ENCODE peak calls at places on chromosomes 2 and 18, in seven cellular contexts. One of them, this sample, is unnamed.

GRCh38 chr2:198054299-198054698 is 249.9 kb downstream of the PLCL1 start:
- DNase-seq in GM12878: no peak
- DNase-seq in K562: peak
- DNase-seq in suprapubic skin: no peak
- DNase-seq in transverse colon: peak
- DNase-seq in tibial nerve: no peak
- DNase-seq in ovary: no peak
- DNase-seq in this sample: peak

GRCh38 chr18:26403451-26403850 is 144.9 kb downstream of the KCTD1 start:
- DNase-seq in K562: no peak
- DNase-seq in suprapubic skin: no peak
- DNase-seq in ovary: no peak
- DNase-seq in transverse colon: no peak
- DNase-seq in GM12878: no peak
- DNase-seq in tibial nerve: no peak
- DNase-seq in this sample: no peak

GRCh38 chr2:226447896-226448295 is 351.7 kb downstream of the IRS1 start:
- DNase-seq in ovary: no peak
- DNase-seq in tibial nerve: no peak
- DNase-seq in transverse colon: no peak
- DNase-seq in suprapubic skin: no peak
- DNase-seq in GM12878: no peak
- DNase-seq in K562: no peak
- DNase-seq in this sample: no peak

GRCh38 chr2:187382131-187382530 is 65.9 kb downstream of the CALCRL start:
- DNase-seq in GM12878: no peak
- DNase-seq in K562: no peak
- DNase-seq in suprapubic skin: no peak
- DNase-seq in ovary: no peak
- DNase-seq in tibial nerve: no peak
- DNase-seq in transverse colon: no peak
- DNase-seq in this sample: no peak

GRCh38 chr2:44230378-44230777 is 44.9 kb upstream of the SLC3A1 start:
- DNase-seq in K562: no peak
- DNase-seq in ovary: no peak
- DNase-seq in transverse colon: no peak
- DNase-seq in tibial nerve: no peak
- DNase-seq in suprapubic skin: no peak
- DNase-seq in GM12878: no peak
- DNase-seq in this sample: no peak

GRCh38 chr2:27832396-27832795 is 57.8 kb downstream of the RBKS start:
- DNase-seq in K562: no peak
- DNase-seq in ovary: no peak
- DNase-seq in GM12878: no peak
- DNase-seq in suprapubic skin: no peak
- DNase-seq in transverse colon: no peak
- DNase-seq in tibial nerve: no peak
- DNase-seq in this sample: no peak

GRCh38 chr2:204486855-204487254 is 58.4 kb upstream of the PARD3B start:
- DNase-seq in transverse colon: no peak
- DNase-seq in K562: no peak
- DNase-seq in tibial nerve: no peak
- DNase-seq in suprapubic skin: no peak
- DNase-seq in ovary: no peak
- DNase-seq in GM12878: no peak
- DNase-seq in this sample: no peak

GRCh38 chr18:28576941-28577340 is 400.0 kb upstream of the CDH2 start:
- DNase-seq in GM12878: no peak
- DNase-seq in suprapubic skin: no peak
- DNase-seq in ovary: no peak
- DNase-seq in transverse colon: no peak
- DNase-seq in tibial nerve: no peak
- DNase-seq in K562: no peak
- DNase-seq in this sample: no peak

GRCh38 chr2:218271865-218272530 is 1.7 kb downstream of the PNKD start:
- DNase-seq in K562: no peak
- DNase-seq in suprapubic skin: no peak
- DNase-seq in tibial nerve: no peak
- DNase-seq in ovary: no peak
- DNase-seq in GM12878: no peak
- DNase-seq in transverse colon: no peak
- DNase-seq in this sample: no peak

GRCh38 chr2:47503481-47504070 is 100.6 kb downstream of the MSH2 start:
- DNase-seq in transverse colon: no peak
- DNase-seq in ovary: no peak
- DNase-seq in K562: no peak
- DNase-seq in suprapubic skin: peak
- DNase-seq in GM12878: peak
- DNase-seq in tibial nerve: no peak
- DNase-seq in this sample: no peak

GRCh38 chr2:23221236-23221635 is 163.7 kb upstream of the KLHL29 start:
- DNase-seq in ovary: no peak
- DNase-seq in GM12878: no peak
- DNase-seq in tibial nerve: no peak
- DNase-seq in suprapubic skin: no peak
- DNase-seq in transverse colon: no peak
- DNase-seq in K562: no peak
- DNase-seq in this sample: no peak

GRCh38 chr2:171652411-171652775 is 34.9 kb upstream of the DYNC1I2 start:
- DNase-seq in GM12878: no peak
- DNase-seq in tibial nerve: no peak
- DNase-seq in suprapubic skin: no peak
- DNase-seq in K562: no peak
- DNase-seq in transverse colon: no peak
- DNase-seq in ovary: no peak
- DNase-seq in this sample: no peak

GRCh38 chr2:74620671-74621070 is 27.5 kb downstream of the M1AP start:
- DNase-seq in transverse colon: no peak
- DNase-seq in tibial nerve: no peak
- DNase-seq in suprapubic skin: no peak
- DNase-seq in ovary: no peak
- DNase-seq in K562: no peak
- DNase-seq in GM12878: no peak
- DNase-seq in this sample: no peak

GRCh38 chr2:74617123-74617522 is 31.0 kb downstream of the M1AP start:
- DNase-seq in K562: no peak
- DNase-seq in suprapubic skin: no peak
- DNase-seq in ovary: no peak
- DNase-seq in tibial nerve: no peak
- DNase-seq in transverse colon: no peak
- DNase-seq in GM12878: no peak
- DNase-seq in this sample: no peak

GRCh38 chr2:74619651-74620297 is 28.4 kb downstream of the M1AP start:
- DNase-seq in transverse colon: no peak
- DNase-seq in K562: no peak
- DNase-seq in tibial nerve: no peak
- DNase-seq in suprapubic skin: no peak
- DNase-seq in GM12878: peak
- DNase-seq in ovary: no peak
- DNase-seq in this sample: no peak

GRCh38 chr2:74618410-74619083 is 29.6 kb downstream of the M1AP start:
- DNase-seq in ovary: no peak
- DNase-seq in GM12878: no peak
- DNase-seq in K562: no peak
- DNase-seq in transverse colon: no peak
- DNase-seq in tibial nerve: no peak
- DNase-seq in suprapubic skin: no peak
- DNase-seq in this sample: no peak
- TF ChIP-seq EP300 in ovary: no peak
- TF ChIP-seq EP300 in GM12878: no peak
- TF ChIP-seq EP300 in K562: no peak
- TF ChIP-seq EP300 in transverse colon: no peak
- TF ChIP-seq EP300 in tibial nerve: no peak
- TF ChIP-seq EP300 in suprapubic skin: no peak
- TF ChIP-seq EP300 in this sample: no peak

GRCh38 chr2:10932345-10933151 is 20.8 kb downstream of the KCNF1 start:
- DNase-seq in K562: no peak
- DNase-seq in transverse colon: no peak
- DNase-seq in GM12878: no peak
- DNase-seq in ovary: no peak
- DNase-seq in tibial nerve: no peak
- DNase-seq in suprapubic skin: no peak
- DNase-seq in this sample: no peak

GRCh38 chr2:10934308-10934978 is 22.7 kb downstream of the KCNF1 start:
- DNase-seq in transverse colon: no peak
- DNase-seq in tibial nerve: no peak
- DNase-seq in ovary: no peak
- DNase-seq in K562: no peak
- DNase-seq in GM12878: no peak
- DNase-seq in suprapubic skin: no peak
- DNase-seq in this sample: no peak

GRCh38 chr2:10933700-10934225 is 22.0 kb downstream of the KCNF1 start:
- DNase-seq in GM12878: no peak
- DNase-seq in K562: no peak
- DNase-seq in ovary: no peak
- DNase-seq in transverse colon: no peak
- DNase-seq in tibial nerve: no peak
- DNase-seq in suprapubic skin: no peak
- DNase-seq in this sample: no peak

GRCh38 chr2:10930731-10931516 is 19.2 kb downstream of the KCNF1 start:
- DNase-seq in GM12878: no peak
- DNase-seq in ovary: no peak
- DNase-seq in tibial nerve: no peak
- DNase-seq in K562: no peak
- DNase-seq in transverse colon: no peak
- DNase-seq in suprapubic skin: no peak
- DNase-seq in this sample: no peak

DNA sequence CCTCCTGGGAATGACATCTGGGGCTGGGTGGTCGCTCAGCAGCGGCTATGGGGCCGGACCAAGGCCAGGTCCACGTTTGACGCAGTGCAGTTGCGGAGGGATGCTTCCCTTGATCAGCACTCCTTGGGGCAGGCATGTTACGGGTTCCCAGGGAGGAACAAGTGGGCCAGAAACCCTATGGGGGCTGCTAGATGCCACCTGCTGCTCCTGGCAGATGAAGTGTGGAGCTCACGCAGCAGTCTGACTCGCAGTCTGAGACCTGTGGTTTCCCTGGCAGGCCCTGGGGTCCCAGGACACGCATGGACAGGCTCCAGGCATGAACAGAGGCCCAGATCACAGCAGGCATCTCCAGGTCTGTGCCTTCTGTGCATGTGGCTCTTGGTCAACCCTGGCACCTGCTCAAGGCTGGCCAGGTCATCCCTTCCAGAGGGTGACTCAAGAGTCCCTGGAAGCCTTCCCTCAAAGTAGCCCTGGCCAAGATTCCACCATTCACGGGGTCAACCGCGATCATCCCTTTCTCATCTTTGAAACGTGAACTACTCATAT is 20.0 kb downstream of the KCNF1 start:
- DNase-seq in tibial nerve: no peak
- DNase-seq in suprapubic skin: no peak
- DNase-seq in K562: no peak
- DNase-seq in ovary: no peak
- DNase-seq in transverse colon: no peak
- DNase-seq in GM12878: no peak
- DNase-seq in this sample: no peak
- TF ChIP-seq EP300 in tibial nerve: no peak
- TF ChIP-seq EP300 in suprapubic skin: no peak
- TF ChIP-seq EP300 in K562: no peak
- TF ChIP-seq EP300 in ovary: no peak
- TF ChIP-seq EP300 in transverse colon: no peak
- TF ChIP-seq EP300 in GM12878: no peak
- TF ChIP-seq EP300 in this sample: no peak

DNA sequence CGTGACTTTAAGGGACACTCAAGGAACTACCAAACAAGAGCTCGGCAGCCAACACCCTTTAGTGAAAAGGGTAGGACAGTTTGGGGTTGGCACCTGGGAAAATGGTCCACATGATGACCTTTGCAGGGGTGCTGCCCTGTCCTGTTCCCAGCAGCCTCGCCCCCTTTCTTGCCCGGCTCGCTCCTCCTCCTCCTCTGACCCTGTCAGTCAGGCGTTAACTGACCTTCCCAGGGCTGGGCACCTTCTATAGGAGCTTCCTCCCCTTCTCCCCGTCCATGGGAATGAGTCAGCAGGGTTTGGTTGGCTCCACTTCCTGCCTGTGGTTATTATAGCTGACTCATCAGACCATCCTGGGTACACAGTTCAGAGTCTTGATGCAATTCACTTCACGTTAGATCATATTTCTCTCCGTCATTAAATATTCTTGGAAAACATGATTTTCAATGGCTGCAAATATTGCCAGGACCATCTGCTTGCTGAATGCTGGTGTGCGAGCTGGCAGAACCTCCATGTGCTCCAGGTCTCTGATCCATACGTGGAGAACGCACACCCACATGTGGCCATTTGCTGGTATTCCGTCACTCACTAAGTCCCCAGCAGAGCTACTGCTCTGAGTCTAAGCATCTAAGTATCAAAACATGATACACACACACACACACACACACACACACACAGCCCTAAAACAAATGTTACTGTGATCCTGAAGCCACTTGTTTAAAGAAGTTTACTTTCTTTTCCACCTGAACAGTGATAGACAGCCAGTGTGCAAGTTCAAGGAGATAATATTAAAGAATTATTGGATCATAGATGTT is 185.0 kb downstream of the ANAPC1 start:
- DNase-seq in transverse colon: peak
- DNase-seq in GM12878: no peak
- DNase-seq in suprapubic skin: peak
- DNase-seq in tibial nerve: peak
- DNase-seq in ovary: no peak
- DNase-seq in K562: peak
- DNase-seq in this sample: peak
- TF ChIP-seq EP300 in transverse colon: no peak
- TF ChIP-seq EP300 in GM12878: no peak
- TF ChIP-seq EP300 in suprapubic skin: no peak
- TF ChIP-seq EP300 in tibial nerve: peak
- TF ChIP-seq EP300 in ovary: no peak
- TF ChIP-seq EP300 in K562: peak
- TF ChIP-seq EP300 in this sample: no peak

GRCh38 chr18:9334351-9335254 is at the start of gene TWSG1:
- DNase-seq in suprapubic skin: peak
- DNase-seq in transverse colon: peak
- DNase-seq in K562: peak
- DNase-seq in ovary: peak
- DNase-seq in tibial nerve: peak
- DNase-seq in GM12878: peak
- DNase-seq in this sample: peak
- TF ChIP-seq EP300 in suprapubic skin: no peak
- TF ChIP-seq EP300 in transverse colon: no peak
- TF ChIP-seq EP300 in K562: no peak
- TF ChIP-seq EP300 in ovary: no peak
- TF ChIP-seq EP300 in tibial nerve: no peak
- TF ChIP-seq EP300 in GM12878: no peak
- TF ChIP-seq EP300 in this sample: no peak

This sample was measured in stomach.